ENCODE peak calls at places on chromosome 11, in six cellular contexts. F is NCI-H1417 treated with DMSO at 0.1 percent for 48 hours, Z is midbrain, T is GM04504, G is NAMALWA, H is NCI-H226. L is an unnamed sample.

GRCh38 chr11:65419460-65419772 is 3.2 kb upstream of the NEAT1 start:
- DNase-seq in F (no peak), Z (no peak), H (no peak), T (no peak), G (no peak), L (no peak)

GRCh38 chr11:113817626-113818025 is 38.0 kb downstream of the CLDN25 start:
- DNase-seq in G (no peak), T (no peak), F (no peak), Z (no peak), H (no peak), L (no peak)

GRCh38 chr11:10693509-10694071 is at the start of gene IRAG1:
- DNase-seq in F (no peak), G (no peak), Z (no peak), H (no peak), T (no peak), L (no peak)

GRCh38 chr11:79336740-79337517 is 103.9 kb downstream of the TENM4 start:
- DNase-seq in Z (no peak), T (no peak), H (no peak), G (no peak), F (no peak), L (no peak)

GRCh38 chr11:17578296-17578695 is 31.2 kb downstream of the OTOG start:
- DNase-seq in H (no peak), T (no peak), G (no peak), Z (no peak), F (no peak), L (no peak)

GRCh38 chr11:115929618-115930129 is 425.5 kb upstream of the CADM1 start:
- DNase-seq in Z (no peak), F (no peak), G (peak; percentile 23), H (no peak), T (no peak), L (peak; percentile 23)

GRCh38 chr11:134343646-134344045 is 11.9 kb downstream of the GLB1L2 start:
- DNase-seq in Z (no peak), G (no peak), F (no peak), H (no peak), T (no peak), L (no peak)

GRCh38 chr11:65411681-65412070 is 10.9 kb upstream of the NEAT1 start:
- DNase-seq in Z (no peak), T (no peak), H (no peak), G (no peak), F (no peak), L (no peak)

GRCh38 chr11:116651098-116651756 is 121.6 kb downstream of the BUD13 start:
- DNase-seq in Z (no peak), H (no peak), G (no peak), F (no peak), T (no peak), L (no peak)

GRCh38 chr11:18371279-18371678 is 23.1 kb upstream of the LDHA start:
- DNase-seq in G (no peak), T (no peak), H (peak; percentile 53), F (no peak), Z (no peak), L (no peak)

GRCh38 chr11:133078591-133079179 is 453.6 kb downstream of the OPCML start:
- DNase-seq in G (peak; percentile 61), H (peak; percentile 13), T (no peak), Z (peak; percentile 66), F (no peak), L (peak; percentile 62)

GRCh38 chr11:125357551-125357950 is 138.5 kb downstream of the FEZ1 start:
- DNase-seq in G (no peak), T (no peak), H (no peak), F (no peak), Z (no peak), L (no peak)

GRCh38 chr11:71577469-71578004 is 5.1 kb downstream of the KRTAP5-11 start:
- DNase-seq in Z (no peak), F (no peak), H (no peak), T (no peak), G (no peak), L (no peak)

GRCh38 chr11:34027516-34028406 is 23.8 kb upstream of the CAPRIN1 start:
- DNase-seq in Z (no peak), T (no peak), H (no peak), F (no peak), G (no peak), L (no peak)

GRCh38 chr11:69000831-69001245 is 12.2 kb downstream of the MRGPRF start:
- DNase-seq in Z (no peak), F (no peak), T (peak; percentile 69), G (peak; percentile 34), H (peak; percentile 85), L (no peak)

GRCh38 chr11:59776210-59777066 is 21.3 kb downstream of the STX3 start:
- DNase-seq in H (peak; percentile 94), G (no peak), Z (no peak), T (no peak), F (no peak), L (no peak)

GRCh38 chr11:8260202-8260996 is 3.3 kb downstream of the LMO1 start:
- DNase-seq in H (no peak), T (no peak), F (no peak), G (no peak), Z (no peak), L (no peak)

GRCh38 chr11:118436639-118437045 is 350 bp downstream of the KMT2A start:
- DNase-seq in T (no peak), Z (no peak), G (peak; percentile 57), F (no peak), H (peak; percentile 11), L (no peak)

GRCh38 chr11:12756101-12756500 is 81.9 kb downstream of the TEAD1 start:
- DNase-seq in G (no peak), T (no peak), F (peak; percentile 74), Z (no peak), H (no peak), L (no peak)

GRCh38 chr11:69854719-69855118 is 35.5 kb upstream of the FGF3 start:
- DNase-seq in F (no peak), H (peak; percentile 76), G (no peak), T (peak; percentile 23), Z (no peak), L (no peak)

GRCh38 chr11:64763804-64764611 is 4.2 kb upstream of the PYGM start:
- DNase-seq in T (no peak), H (no peak), G (no peak), Z (no peak), F (no peak), L (peak; percentile 27)

GRCh38 chr11:120612363-120613263 is 101.1 kb downstream of the GRIK4 start:
- DNase-seq in H (peak; percentile 4), T (no peak), F (no peak), Z (no peak), G (no peak), L (peak; percentile 78)

GRCh38 chr11:46075168-46075567 is 46.1 kb downstream of the PHF21A start:
- DNase-seq in G (no peak), T (no peak), Z (no peak), H (peak; percentile 61), F (no peak), L (no peak)

GRCh38 chr11:58564226-58564625 is 11.4 kb downstream of the LPXN start:
- DNase-seq in Z (no peak), F (no peak), T (no peak), H (no peak), G (no peak), L (no peak)